ENCODE peak calls at places on chromosomes 13 and 19, in four cellular contexts. L is adrenal gland, G is uterus, T is testis. S is an unnamed sample. For H3K27me3, the result is how much of the 10 kb centered on the place peaks cover.

GRCh38 chr13:47005761-47006414 is 109.0 kb upstream of the HTR2A start:
- DNase-seq in L (no peak), G (no peak), T (no peak), S (no peak)

GRCh38 chr13:69459346-69459745 is 648.3 kb upstream of the ATXN8OS start:
- DNase-seq in L (no peak), G (no peak), T (no peak), S (no peak)

GRCh38 chr13:44079413-44080205 is 199.9 kb downstream of the LACC1 start:
- DNase-seq in L (no peak), G (no peak), T (no peak), S (no peak)

GRCh38 chr19:48812094-48812929 is 1.5 kb upstream of the BCAT2 start:
- DNase-seq in L (peak), G (peak), T (peak), S (peak)

GRCh38 chr19:2952953-2953481 is 8.2 kb upstream of the ZNF77 start:
- DNase-seq in L (no peak), G (no peak), T (no peak), S (no peak)

GRCh38 chr13:111393221-111393790 is 72.9 kb downstream of the TEX29 start:
- DNase-seq in L (no peak), G (no peak), T (no peak), S (no peak)

GRCh38 chr13:44412341-44412935 is 38.8 kb downstream of the SERP2 start:
- DNase-seq in L (no peak), G (no peak), T (no peak), S (no peak)

GRCh38 chr13:52929826-52930225 is 81.4 kb upstream of the PCDH8 start:
- DNase-seq in L (no peak), G (no peak), T (no peak), S (no peak)

GRCh38 chr19:39253374-39254149 is 4.9 kb upstream of the IFNL4 start:
- DNase-seq in L (no peak), G (no peak), T (no peak), S (no peak)

GRCh38 chr13:76884167-76884566 is 2.0 kb downstream of the KCTD12 start:
- DNase-seq in L (peak), G (peak), T (peak), S (no peak)

GRCh38 chr13:97435297-97435682 is 1.3 kb downstream of the RAP2A start:
- DNase-seq in L (no peak), G (no peak), T (no peak), S (no peak)

GRCh38 chr19:2561895-2562294 is 86.0 kb downstream of the GADD45B start:
- DNase-seq in L (no peak), G (no peak), T (no peak), S (no peak)

GRCh38 chr13:84191199-84191598 is 308.9 kb upstream of the SLITRK1 start:
- DNase-seq in L (no peak), G (no peak), T (no peak), S (no peak)

GRCh38 chr13:40537146-40537895 is 129.1 kb downstream of the FOXO1 start:
- DNase-seq in L (no peak), G (no peak), T (no peak), S (no peak)

GRCh38 chr13:26442541-26442940 is 114.9 kb upstream of the WASF3 start:
- DNase-seq in L (no peak), G (no peak), T (no peak), S (no peak)

GRCh38 chr13:114096031-114096485 is 36.4 kb downstream of the RASA3 start:
- DNase-seq in L (no peak), G (peak), T (no peak), S (peak)

GRCh38 chr13:82713681-82714405 is 1168.4 kb downstream of the SLITRK1 start:
- DNase-seq in L (no peak), G (no peak), T (no peak), S (no peak)

GRCh38 chr19:6021878-6022569 is 44.1 kb upstream of the RANBP3 start:
- DNase-seq in L (peak), G (peak), T (peak), S (peak)

GRCh38 chr19:48992571-48993174 is 436 bp downstream of the GYS1 start:
- DNase-seq in L (no peak), G (no peak), T (peak), S (no peak)

GRCh38 chr13:48278806-48279205 is 24.7 kb upstream of the RB1 start:
- DNase-seq in L (no peak), G (no peak), T (no peak), S (no peak)

GRCh38 chr13:103812558-103812957 is 746.3 kb upstream of the SLC10A2 start:
- DNase-seq in L (no peak), G (no peak), T (no peak), S (no peak)

GRCh38 chr13:27339299-27339698 is 68.7 kb downstream of the RASL11A start:
- DNase-seq in L (no peak), G (no peak), T (peak), S (no peak)

GRCh38 chr13:110815471-110816204 is 99.2 kb downstream of the ANKRD10 start:
- DNase-seq in L (no peak), G (no peak), T (no peak), S (no peak)

GRCh38 chr13:112569771-112570288 is 18.1 kb downstream of the TUBGCP3 start:
- DNase-seq in L (no peak), G (no peak), T (no peak), S (no peak)

GRCh38 chr19:30690935-30691505 is 318.8 kb downstream of the ZNF536 start:
- DNase-seq in L (no peak), G (no peak), T (no peak), S (no peak)

GRCh38 chr19:5369962-5370367 is 29.4 kb upstream of the PTPRS start:
- DNase-seq in L (peak), G (no peak), T (peak), S (no peak)

GRCh38 chr19:2808129-2808941 is 11.3 kb upstream of the ZNF554 start:
- DNase-seq in L (no peak), G (no peak), T (no peak), S (no peak)

GRCh38 chr13:71115301-71115700 is 751.7 kb downstream of the DACH1 start:
- DNase-seq in L (no peak), G (no peak), T (no peak), S (no peak)

GRCh38 chr13:57123660-57124059 is 17.1 kb upstream of the PRR20A start:
- DNase-seq in L (no peak), G (no peak), T (no peak), S (peak)

GRCh38 chr13:51759240-51759639 is 44.7 kb downstream of the DHRS12 start:
- DNase-seq in L (no peak), G (no peak), T (no peak), S (no peak)

DNA sequence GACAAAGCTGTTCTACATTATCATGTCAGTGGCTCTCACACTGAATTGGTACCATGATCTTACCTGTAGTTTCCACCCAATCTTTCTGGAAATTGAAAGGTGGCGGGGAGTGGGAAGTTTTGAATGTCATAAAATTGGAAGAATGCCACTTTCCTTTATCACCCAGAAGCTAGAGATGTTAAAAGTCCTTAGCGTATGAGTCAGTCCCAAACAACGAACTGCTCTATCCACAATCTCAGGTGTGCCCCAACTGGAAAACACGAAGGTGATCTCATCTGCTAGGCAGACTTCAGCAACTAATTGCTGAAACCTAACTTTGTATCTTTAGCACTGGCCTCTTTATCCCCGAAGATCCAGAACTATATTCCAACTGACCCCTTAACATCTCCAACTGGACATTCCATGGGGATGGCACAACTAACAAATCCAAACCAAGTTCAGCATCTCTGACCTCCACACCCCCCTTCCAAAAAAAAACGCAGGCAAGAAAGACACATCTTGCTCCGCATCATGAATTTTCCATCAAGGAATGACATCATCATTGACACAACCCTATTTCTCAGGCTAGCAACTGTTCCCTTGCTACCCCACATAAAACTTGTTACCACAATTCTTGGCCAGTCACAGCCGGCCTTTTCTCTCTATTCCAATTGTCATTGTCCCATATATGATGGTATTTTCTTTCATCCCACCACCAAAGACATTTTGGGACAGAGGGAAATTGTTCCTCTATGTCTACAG is 175.4 kb downstream of the KLF12 start:
- DNase-seq in L (no peak), G (no peak), T (no peak), S (no peak)
- TF ChIP-seq POLR2A in L (no peak), G (no peak), T (no peak), S (no peak)

GRCh38 chr19:41696402-41697197 is 8.5 kb upstream of the CEACAM7 start:
- DNase-seq in L (peak), G (no peak), T (no peak), S (no peak)

GRCh38 chr19:41694831-41695635 is 7.0 kb upstream of the CEACAM7 start:
- DNase-seq in L (peak), G (no peak), T (no peak), S (no peak)

GRCh38 chr19:41694196-41694595 is 6.1 kb upstream of the CEACAM7 start:
- DNase-seq in L (no peak), G (no peak), T (no peak), S (no peak)

GRCh38 chr19:41697198-41697855 is 9.3 kb upstream of the CEACAM7 start:
- DNase-seq in L (peak), G (no peak), T (no peak), S (no peak)

GRCh38 chr19:41695745-41696144 is 7.7 kb upstream of the CEACAM7 start:
- DNase-seq in L (peak), G (no peak), T (no peak), S (no peak)
- H3K27me3 ChIP-seq in L (under half), G (under half), T (under half), S (under half)

GRCh38 chr19:10719466-10719961 is 1.6 kb downstream of the DNM2 start:
- DNase-seq in L (peak), G (no peak), T (peak), S (no peak)

GRCh38 chr19:10717054-10717355 is 874 bp upstream of the DNM2 start:
- DNase-seq in L (no peak), G (no peak), T (no peak), S (no peak)

GRCh38 chr19:10718205-10719196 is 622 bp downstream of the DNM2 start:
- DNase-seq in L (peak), G (no peak), T (peak), S (no peak)

GRCh38 chr19:10720607-10721125 is 2.8 kb downstream of the DNM2 start:
- DNase-seq in L (no peak), G (no peak), T (no peak), S (no peak)

DNA sequence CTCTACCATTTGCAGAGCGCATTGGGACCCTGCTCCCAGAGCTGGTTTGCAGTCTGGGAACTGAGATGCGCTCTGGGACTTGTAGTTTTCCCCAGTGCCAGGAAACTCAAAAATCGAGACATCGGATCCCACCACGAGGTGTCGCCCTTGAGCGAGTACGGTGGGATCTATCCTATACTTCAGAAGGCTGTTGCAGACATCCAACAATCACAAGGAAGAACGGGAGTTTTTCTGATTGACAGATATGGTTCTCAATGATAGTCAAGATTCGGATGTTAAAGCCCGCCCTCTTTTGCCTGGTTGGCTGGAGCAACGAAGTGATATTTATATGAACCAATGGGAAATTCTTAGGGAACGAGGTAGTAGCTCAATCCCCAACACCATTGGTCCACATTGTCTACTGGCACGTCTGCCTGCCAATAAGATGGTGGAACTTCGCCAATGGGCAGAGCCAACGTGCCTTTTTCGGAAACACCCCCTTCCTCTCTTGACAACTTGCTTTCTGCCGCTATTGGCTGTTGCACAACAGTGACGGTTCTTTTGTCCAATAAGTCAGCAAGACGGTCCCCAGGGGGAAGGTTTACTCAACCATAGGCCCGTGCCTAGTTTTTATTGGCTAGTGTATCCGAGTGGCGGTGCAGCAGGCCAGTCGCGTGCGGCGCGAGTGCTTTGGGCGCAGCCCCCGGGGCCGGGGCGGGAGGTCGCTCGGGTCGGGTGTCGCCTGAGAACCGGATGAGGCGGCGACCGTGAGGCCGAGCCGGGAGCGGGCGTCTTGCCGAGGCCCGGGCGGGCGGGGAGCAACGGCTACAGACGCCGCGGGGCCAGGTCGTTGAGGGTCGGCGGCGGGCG is at the start of gene DNM2:
- DNase-seq in L (peak), G (peak), T (peak), S (peak)
- TF ChIP-seq POLR2A in L (peak), G (peak), T (no peak), S (peak)

DNA sequence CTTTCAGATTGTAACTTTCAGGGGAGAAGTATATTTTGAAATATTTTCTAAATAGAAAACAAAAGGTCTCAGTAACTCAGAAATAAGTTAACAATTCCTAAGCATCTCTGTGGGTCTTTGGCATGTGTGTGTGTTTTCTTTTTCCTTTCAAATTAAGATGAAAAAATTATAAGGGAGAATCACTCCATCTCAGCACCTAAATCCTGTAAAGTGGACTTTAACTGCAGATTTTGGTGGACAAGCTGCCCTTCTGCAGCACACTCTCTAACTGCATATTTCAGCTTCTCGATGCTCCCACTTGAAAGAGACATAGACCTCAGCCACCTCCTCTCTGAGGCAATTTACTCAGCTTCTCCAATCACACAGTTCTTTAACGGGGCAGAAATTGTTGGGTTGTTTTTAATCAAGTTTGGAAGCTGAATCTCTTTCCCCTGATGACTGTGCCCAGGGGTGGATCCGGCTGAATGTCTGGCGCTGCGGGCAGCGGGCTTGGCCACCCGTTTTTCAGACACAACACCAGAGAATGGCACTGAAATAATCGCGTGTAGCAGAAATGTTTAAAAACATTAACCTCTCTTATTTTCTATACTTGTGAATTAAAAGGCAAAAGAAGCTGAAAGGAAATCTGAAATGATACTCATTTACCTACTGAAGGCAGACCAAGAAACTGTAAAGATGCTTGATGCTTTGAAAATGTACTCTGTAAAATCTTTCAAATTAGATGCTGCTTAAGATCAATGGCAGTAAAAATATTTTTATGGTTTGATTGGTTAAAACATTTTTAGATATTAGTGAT is 12.3 kb downstream of the ZIC2 start:
- DNase-seq in L (no peak), G (no peak), T (no peak), S (no peak)
- H3K27me3 ChIP-seq in L (half or more), G (under half), T (under half), S (half or more)

DNA sequence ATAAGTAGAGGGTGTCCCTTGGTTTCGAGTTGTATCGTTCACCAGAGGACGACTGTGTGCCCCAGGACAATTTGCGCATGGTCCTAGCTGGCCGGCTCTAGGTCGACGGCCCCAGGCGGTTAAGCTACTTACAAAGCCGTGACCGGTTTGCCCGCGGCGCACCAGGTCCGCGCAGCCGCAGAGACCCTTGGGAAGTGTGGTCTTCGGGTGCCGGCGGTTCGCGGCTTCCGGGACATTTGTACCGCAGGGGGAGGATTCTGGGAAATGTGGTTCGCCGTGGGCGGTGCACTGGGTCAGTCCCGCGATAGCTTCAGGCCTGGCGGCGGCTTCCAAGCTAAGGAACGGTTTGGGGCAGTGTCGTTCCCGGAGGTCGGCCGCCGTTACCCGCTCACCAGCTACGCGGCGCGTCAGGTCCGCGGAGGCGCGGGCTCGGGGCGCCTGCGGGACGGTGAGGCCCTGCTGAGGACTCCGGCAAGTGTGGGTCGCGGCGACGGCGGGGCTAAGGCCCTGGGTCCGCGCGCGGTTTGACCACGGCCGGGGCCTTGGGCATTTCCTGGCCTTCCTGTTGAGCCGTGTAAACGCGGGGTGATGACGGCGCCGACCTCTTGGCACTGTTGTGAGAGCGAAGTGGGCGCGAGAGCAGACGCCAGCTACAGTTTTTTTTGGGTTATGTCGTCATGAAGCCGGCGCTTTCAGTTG is at the start of gene ZNF302:
- DNase-seq in L (peak), G (peak), T (peak), S (peak)
- TF ChIP-seq POLR2A in L (peak), G (peak), T (no peak), S (peak)

GRCh38 chr19:51060973-51061372 is 3.9 kb downstream of the KLK13 start:
- DNase-seq in L (no peak), G (no peak), T (no peak), S (no peak)
- H3K27me3 ChIP-seq in L (under half), G (under half), T (under half), S (under half)